ENCODE peak calls at places on chromosomes 5 and 9, in nine cellular contexts. P is GM23338, M is heart right ventricle, E is Caco-2, N is heart left ventricle, B is vagina, Y is body of pancreas, I is tibial nerve, W is A549. Z is an unnamed sample. For H3K4me1, the result is how much of the 10 kb centered on the place peaks cover.

GRCh38 chr5:31962928-31963327 is 211.2 kb downstream of the GOLPH3 start:
- DNase-seq in W (no peak), P (no peak), M (no peak), N (no peak), I (no peak), B (no peak), Y (no peak), E (no peak), Z (no peak)

GRCh38 chr9:15104826-15105420 is 194.7 kb upstream of the FREM1 start:
- DNase-seq in E (peak), M (no peak), Y (peak), B (no peak), N (no peak), P (peak), W (peak), I (peak), Z (no peak)

GRCh38 chr5:33890147-33890546 is 1.6 kb downstream of the ADAMTS12 start:
- DNase-seq in E (no peak), N (no peak), B (no peak), M (no peak), Y (no peak), W (no peak), P (peak), I (no peak), Z (no peak)

GRCh38 chr9:124450241-124450924 is at the start of gene ADGRD2:
- DNase-seq in P (peak), B (no peak), E (no peak), Y (peak), M (no peak), N (no peak), I (no peak), W (no peak), Z (peak)

GRCh38 chr5:162565-163337 is 28.5 kb upstream of the LRRC14B start:
- DNase-seq in W (no peak), N (no peak), M (no peak), P (no peak), Y (no peak), E (no peak), I (no peak), B (no peak), Z (peak)

GRCh38 chr9:129568560-129569505 is 52.1 kb downstream of the C9orf50 start:
- DNase-seq in M (peak), W (peak), Y (peak), I (no peak), N (peak), E (peak), P (peak), B (no peak), Z (no peak)

GRCh38 chr5:112930082-112930344 is 8.0 kb upstream of the REEP5 start:
- DNase-seq in W (no peak), Y (no peak), M (no peak), B (no peak), I (no peak), E (no peak), P (no peak), N (no peak), Z (no peak)

GRCh38 chr5:96434201-96434645 is 1.2 kb upstream of the PCSK1 start:
- DNase-seq in N (peak), B (no peak), E (peak), I (peak), M (peak), P (peak), Y (peak), W (peak), Z (no peak)

GRCh38 chr9:18675345-18675744 is 201.4 kb downstream of the ADAMTSL1 start:
- DNase-seq in Y (no peak), M (no peak), P (no peak), N (no peak), W (no peak), I (no peak), E (no peak), B (no peak), Z (no peak)

GRCh38 chr5:157732784-157733262 is 1.6 kb downstream of the THG1L start:
- DNase-seq in I (no peak), B (no peak), M (no peak), Y (no peak), P (no peak), W (no peak), N (no peak), E (no peak), Z (no peak)

GRCh38 chr5:178116406-178116885 is 3.1 kb downstream of the N4BP3 start:
- DNase-seq in B (no peak), P (no peak), W (no peak), M (no peak), E (no peak), I (no peak), N (no peak), Y (no peak), Z (peak)

GRCh38 chr5:76074487-76074886 is 8.7 kb upstream of the SV2C start:
- DNase-seq in E (peak), P (peak), I (no peak), B (no peak), N (no peak), Y (no peak), M (no peak), W (no peak), Z (no peak)

GRCh38 chr9:92618633-92619225 is 51.2 kb downstream of the IPPK start:
- DNase-seq in Y (peak), P (no peak), B (peak), I (no peak), E (no peak), N (no peak), M (no peak), W (no peak), Z (no peak)

GRCh38 chr5:166270712-166271111 is 2020.7 kb upstream of the WWC1 start:
- DNase-seq in M (no peak), B (no peak), E (no peak), N (no peak), I (no peak), W (no peak), Y (no peak), P (no peak), Z (no peak)

GRCh38 chr5:155079698-155080097 is 66.1 kb downstream of the KIF4B start:
- DNase-seq in E (no peak), B (no peak), P (no peak), M (no peak), I (no peak), N (no peak), W (no peak), Y (no peak), Z (no peak)

GRCh38 chr5:44385236-44385940 is 3.8 kb downstream of the FGF10 start:
- DNase-seq in I (no peak), B (no peak), N (no peak), E (no peak), M (no peak), W (no peak), P (no peak), Y (peak), Z (no peak)

GRCh38 chr9:136902259-136902821 is 16.0 kb downstream of the TRAF2 start:
- DNase-seq in B (no peak), P (no peak), W (peak), N (peak), M (peak), Y (peak), I (peak), E (peak), Z (peak)

GRCh38 chr9:976805-977360 is 428 bp downstream of the DMRT3 start:
- DNase-seq in E (peak), N (no peak), I (no peak), W (peak), Y (no peak), P (peak), M (no peak), B (no peak), Z (no peak)

GRCh38 chr5:10505517-10506095 is 58.3 kb upstream of the ANKRD33B start:
- DNase-seq in M (no peak), W (no peak), E (no peak), Y (no peak), N (no peak), P (no peak), I (no peak), B (no peak), Z (peak)

GRCh38 chr9:33852216-33852826 is 35.4 kb downstream of the UBE2R2 start:
- DNase-seq in N (peak), W (peak), E (peak), P (peak), M (peak), B (no peak), I (peak), Y (peak), Z (peak)

GRCh38 chr9:89039092-89039465 is 47.8 kb downstream of the S1PR3 start:
- DNase-seq in M (no peak), I (no peak), P (no peak), B (no peak), N (no peak), W (no peak), E (no peak), Y (no peak), Z (no peak)

GRCh38 chr9:111481885-111482636 is 2.1 kb downstream of the ECPAS start:
- DNase-seq in N (no peak), E (peak), I (no peak), Y (no peak), P (peak), B (no peak), M (no peak), W (no peak), Z (no peak)

GRCh38 chr9:124306098-124306735 is 48.5 kb downstream of the NEK6 start:
- DNase-seq in E (no peak), W (peak), P (no peak), M (no peak), Y (no peak), B (no peak), I (no peak), N (no peak), Z (no peak)

GRCh38 chr5:2756211-2756746 is 4.8 kb upstream of the IRX2 start:
- DNase-seq in B (no peak), N (no peak), I (no peak), W (peak), M (no peak), Y (no peak), P (peak), E (peak), Z (no peak)

GRCh38 chr9:92882276-92882675 is 4.4 kb upstream of the ZNF484 start:
- DNase-seq in W (no peak), B (no peak), I (no peak), M (no peak), Y (no peak), P (peak), N (no peak), E (no peak), Z (peak)

GRCh38 chr5:132487841-132488555 is 2.6 kb downstream of the IRF1 start:
- DNase-seq in E (no peak), M (no peak), B (peak), P (no peak), W (no peak), I (peak), N (peak), Y (no peak), Z (peak)

GRCh38 chr5:160978944-160979343 is 126.9 kb upstream of the ATP10B start:
- DNase-seq in E (no peak), B (no peak), P (no peak), N (no peak), M (no peak), I (no peak), Y (no peak), W (no peak), Z (no peak)

GRCh38 chr9:24095246-24095645 is 269.2 kb upstream of the ELAVL2 start:
- DNase-seq in Y (no peak), B (no peak), E (no peak), W (no peak), N (no peak), M (no peak), I (no peak), P (no peak), Z (no peak)

GRCh38 chr9:93903886-93904648 is 51.1 kb downstream of the BARX1 start:
- DNase-seq in B (no peak), E (no peak), P (no peak), N (no peak), M (no peak), W (no peak), Y (peak), I (no peak), Z (peak)

GRCh38 chr5:174427304-174427703 is 297.1 kb upstream of the MSX2 start:
- DNase-seq in P (no peak), W (no peak), B (no peak), I (no peak), E (no peak), N (no peak), M (no peak), Y (no peak), Z (no peak)

GRCh38 chr5:123771715-123772114 is 259.7 kb downstream of the CSNK1G3 start:
- DNase-seq in M (no peak), Y (no peak), B (no peak), N (no peak), E (no peak), I (no peak), P (peak), W (no peak), Z (no peak)

GRCh38 chr5:1449081-1449630 is 3.9 kb upstream of the SLC6A3 start:
- DNase-seq in W (no peak), Y (no peak), E (no peak), N (no peak), P (no peak), I (no peak), M (no peak), B (no peak), Z (no peak)

GRCh38 chr5:176771102-176771845 is 39.1 kb upstream of the UNC5A start:
- DNase-seq in B (peak), E (no peak), I (no peak), W (no peak), M (no peak), Y (no peak), P (no peak), N (no peak), Z (peak)

GRCh38 chr9:76687861-76688374 is 76.3 kb upstream of the PCA3 start:
- DNase-seq in B (no peak), M (no peak), E (no peak), N (no peak), I (no peak), W (no peak), P (no peak), Y (no peak), Z (no peak)

GRCh38 chr5:135331612-135332011 is 67.4 kb downstream of the MACROH2A1 start:
- DNase-seq in W (no peak), M (no peak), B (no peak), P (no peak), N (no peak), I (no peak), E (no peak), Y (no peak), Z (no peak)
- H3K4me1 ChIP-seq in W (under half), M (under half), B (under half), P (under half), N (under half), I (under half), E (under half), Y (under half), Z (under half)

GRCh38 chr5:78364005-78364404 is 3.6 kb downstream of the SCAMP1 start:
- DNase-seq in I (no peak), M (no peak), Y (no peak), P (no peak), B (no peak), E (no peak), W (no peak), N (no peak), Z (no peak)

GRCh38 chr5:78362220-78362619 is 1.8 kb downstream of the SCAMP1 start:
- DNase-seq in N (no peak), E (no peak), Y (no peak), B (no peak), P (no peak), I (no peak), M (no peak), W (no peak), Z (no peak)

GRCh38 chr5:78359831-78360673 is at the start of gene SCAMP1:
- DNase-seq in W (peak), B (no peak), N (peak), M (peak), E (peak), Y (peak), I (peak), P (peak), Z (peak)

GRCh38 chr5:78360674-78361225 is 333 bp downstream of the SCAMP1 start:
- DNase-seq in E (peak), W (peak), M (peak), Y (peak), B (no peak), N (peak), I (no peak), P (no peak), Z (peak)

GRCh38 chr5:78361226-78361993 is 993 bp downstream of the SCAMP1 start:
- DNase-seq in N (peak), Y (peak), W (peak), I (peak), B (no peak), P (peak), M (peak), E (peak), Z (no peak)
- TF ChIP-seq CTCF in N (no peak), Y (no peak), W (peak), I (no peak), B (no peak), P (peak), M (peak), E (peak), Z (no peak)

DNA sequence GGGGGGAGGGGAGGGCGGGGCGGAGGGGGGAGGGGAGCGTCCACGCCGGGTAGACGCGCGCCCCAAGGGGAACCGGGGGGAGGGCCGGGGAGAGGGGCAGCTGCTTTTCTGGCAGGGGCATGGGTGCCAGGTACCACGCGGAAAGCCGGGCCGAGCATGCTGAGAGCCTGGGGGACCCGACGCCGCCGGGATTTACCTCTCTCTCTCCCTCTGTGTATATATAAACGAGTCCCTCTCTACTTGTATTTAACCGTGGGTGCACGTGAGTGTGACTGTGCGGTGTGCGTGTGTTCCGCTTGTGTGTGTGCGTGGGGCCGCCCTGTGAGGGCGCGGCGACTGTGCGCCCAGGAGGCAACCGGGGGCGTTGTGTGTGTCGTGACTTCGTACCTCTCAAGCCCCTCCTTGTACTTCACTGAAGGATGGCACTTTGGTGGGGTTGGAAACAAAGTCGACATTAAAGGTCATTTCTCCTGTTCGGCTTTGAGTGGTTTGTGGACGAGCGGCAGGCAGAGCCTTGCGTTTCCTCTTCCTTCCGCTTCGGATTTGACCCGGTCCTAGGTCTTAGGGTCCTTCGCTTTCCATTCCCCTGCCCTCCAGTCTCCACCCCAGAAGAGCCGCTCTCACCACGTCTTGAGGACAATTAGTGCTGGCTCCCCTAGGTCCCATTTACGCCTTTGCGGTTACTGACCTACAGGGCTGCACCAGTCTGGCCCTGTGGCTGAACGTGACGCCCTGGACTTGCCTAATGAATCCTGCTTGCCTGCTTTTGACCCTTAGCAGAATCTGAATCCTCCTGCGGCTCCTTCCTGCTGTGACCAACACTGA is 36.2 kb upstream of the TTC1 start:
- DNase-seq in M (no peak), I (no peak), W (no peak), Y (no peak), B (peak), N (no peak), P (peak), E (no peak), Z (no peak)
- H3K4me3 ChIP-seq in M (peak), I (peak), W (no peak), Y (no peak), B (peak), N (peak), P (peak), E (no peak), Z (no peak)

GRCh38 chr9:134379774-134380431 is 53.6 kb downstream of the RXRA start:
- DNase-seq in N (no peak), E (no peak), Y (peak), W (peak), P (no peak), B (no peak), M (no peak), I (no peak), Z (no peak)
- H3K4me1 ChIP-seq in N (half or more), E (under half), Y (half or more), W (half or more), P (under half), B (half or more), M (half or more), I (half or more), Z (half or more)

DNA sequence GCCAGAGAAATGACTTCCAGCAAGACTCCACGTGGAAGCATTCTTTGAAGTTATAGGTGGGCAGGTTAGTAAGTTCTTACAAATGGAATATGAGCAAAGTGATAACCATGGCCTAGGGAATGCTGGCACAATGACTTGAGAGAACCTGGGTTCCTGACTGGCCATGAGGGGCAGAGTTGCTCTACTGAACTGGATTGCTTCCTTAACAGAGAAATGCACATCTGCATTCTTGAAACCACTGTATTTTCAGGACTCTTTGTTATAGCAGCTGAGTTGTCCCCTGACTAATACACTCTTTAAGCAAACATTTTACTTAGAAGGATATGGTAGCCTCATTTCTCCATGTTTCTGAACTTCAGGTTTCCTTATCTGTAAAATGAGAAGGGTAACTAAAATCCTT is 108.3 kb upstream of the GNA14 start:
- DNase-seq in B (no peak), Y (no peak), E (no peak), M (no peak), W (no peak), N (no peak), P (no peak), I (no peak), Z (no peak)
- TF ChIP-seq CTCF in B (no peak), Y (no peak), E (no peak), M (no peak), W (peak), N (no peak), P (peak), I (no peak), Z (no peak)

GRCh38 chr9:109167716-109168115 is 667 bp upstream of the FRRS1L start:
- DNase-seq in B (no peak), M (no peak), Y (no peak), E (no peak), P (no peak), I (no peak), N (no peak), W (no peak), Z (no peak)

GRCh38 chr9:109164040-109164439 is 3.0 kb downstream of the FRRS1L start:
- DNase-seq in W (no peak), I (no peak), Y (no peak), P (no peak), E (no peak), N (no peak), M (no peak), B (no peak), Z (no peak)

GRCh38 chr9:109168170-109168569 is 1.1 kb upstream of the FRRS1L start:
- DNase-seq in N (no peak), B (no peak), E (no peak), M (no peak), W (no peak), Y (no peak), P (no peak), I (no peak), Z (no peak)

GRCh38 chr9:109166171-109166770 is 778 bp downstream of the FRRS1L start:
- DNase-seq in N (no peak), Y (no peak), W (no peak), B (no peak), M (no peak), E (no peak), I (no peak), P (peak), Z (no peak)

DNA sequence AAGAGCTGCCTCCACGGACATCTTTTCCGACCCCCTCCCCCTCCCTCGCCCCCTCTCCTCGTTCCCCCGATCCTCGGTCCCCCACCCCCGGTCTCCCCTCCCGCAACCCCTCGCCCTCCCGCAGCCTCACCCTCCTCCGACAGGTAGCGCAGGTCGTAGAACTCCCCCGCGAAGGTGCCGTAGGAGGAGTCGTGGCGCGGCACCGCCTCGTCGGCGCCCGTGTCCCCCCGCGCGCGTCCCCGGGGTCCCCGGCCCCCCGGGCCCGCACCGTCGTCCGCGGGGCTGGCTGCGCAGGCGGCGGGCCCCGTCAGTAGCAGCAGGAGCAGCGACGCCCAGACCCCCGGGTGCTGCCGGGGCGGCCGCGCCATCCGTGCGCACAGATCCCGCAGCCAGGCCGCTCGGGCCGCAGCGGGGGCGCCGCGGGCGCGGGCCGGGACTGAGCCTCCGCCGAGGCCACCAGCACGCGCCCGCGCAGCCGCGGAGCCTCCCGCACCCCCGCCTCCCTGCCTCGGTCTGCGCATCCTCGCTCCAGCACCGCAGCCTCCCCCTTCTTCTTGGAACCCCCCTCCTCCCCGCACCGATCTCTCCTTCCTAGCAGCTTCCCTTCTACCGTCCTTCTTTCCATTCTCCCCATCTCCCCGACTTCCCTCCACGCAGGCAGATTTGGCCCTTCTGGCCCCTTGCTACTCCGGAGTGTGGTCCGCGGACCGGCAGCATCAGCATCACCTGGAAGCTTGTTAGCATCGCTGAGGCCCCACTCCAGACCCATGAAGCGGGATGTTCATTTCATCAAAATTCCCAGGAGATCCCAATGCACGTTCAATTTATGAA is at the start of gene FRRS1L:
- DNase-seq in E (no peak), N (no peak), P (peak), B (no peak), M (no peak), W (no peak), I (no peak), Y (no peak), Z (no peak)
- H3K4me3 ChIP-seq in E (no peak), N (no peak), P (peak), B (peak), M (peak), W (peak), I (peak), Y (no peak), Z (no peak)

Z was measured in spleen.